ENCODE peak calls at places on chromosomes 3 and 15, in four cellular contexts. One of them, this sample, is unnamed.

GRCh38 chr3:32411442-32411841 is 19.8 kb downstream of the CMTM7 start:
- DNase-seq in NCI-H1105: no peak
- DNase-seq in fibroblast of villous mesenchyme: no peak
- DNase-seq in AG04450: no peak
- DNase-seq in this sample: no peak

GRCh38 chr3:120850326-120851295 is 57.4 kb upstream of the STXBP5L start:
- DNase-seq in NCI-H1105: no peak
- DNase-seq in fibroblast of villous mesenchyme: no peak
- DNase-seq in AG04450: no peak
- DNase-seq in this sample: no peak

GRCh38 chr3:165457096-165457495 is 260.9 kb upstream of the SLITRK3 start:
- DNase-seq in fibroblast of villous mesenchyme: no peak
- DNase-seq in NCI-H1105: no peak
- DNase-seq in AG04450: no peak
- DNase-seq in this sample: no peak

GRCh38 chr15:74614744-74615312 is 808 bp upstream of the CLK3 start:
- DNase-seq in AG04450: no peak
- DNase-seq in fibroblast of villous mesenchyme: peak
- DNase-seq in NCI-H1105: no peak
- DNase-seq in this sample: no peak

GRCh38 chr3:116148881-116149530 is 296.3 kb downstream of the LSAMP start:
- DNase-seq in fibroblast of villous mesenchyme: peak
- DNase-seq in AG04450: no peak
- DNase-seq in NCI-H1105: no peak
- DNase-seq in this sample: no peak

GRCh38 chr15:53836618-53837017 is 77.2 kb upstream of the WDR72 start:
- DNase-seq in NCI-H1105: no peak
- DNase-seq in fibroblast of villous mesenchyme: no peak
- DNase-seq in AG04450: no peak
- DNase-seq in this sample: no peak

GRCh38 chr3:72523409-72524172 is 324.7 kb downstream of the SHQ1 start:
- DNase-seq in NCI-H1105: no peak
- DNase-seq in AG04450: no peak
- DNase-seq in fibroblast of villous mesenchyme: no peak
- DNase-seq in this sample: no peak

GRCh38 chr15:42165081-42165480 is 8.6 kb upstream of the PLA2G4F start:
- DNase-seq in fibroblast of villous mesenchyme: peak
- DNase-seq in NCI-H1105: no peak
- DNase-seq in AG04450: no peak
- DNase-seq in this sample: no peak

GRCh38 chr3:36696799-36697198 is 67.6 kb downstream of the DCLK3 start:
- DNase-seq in AG04450: no peak
- DNase-seq in NCI-H1105: no peak
- DNase-seq in fibroblast of villous mesenchyme: no peak
- DNase-seq in this sample: no peak

GRCh38 chr3:13277860-13278531 is 142.1 kb downstream of the NUP210 start:
- DNase-seq in NCI-H1105: no peak
- DNase-seq in fibroblast of villous mesenchyme: no peak
- DNase-seq in AG04450: no peak
- DNase-seq in this sample: no peak

GRCh38 chr3:146818866-146819265 is 213.7 kb upstream of the PLSCR5 start:
- DNase-seq in fibroblast of villous mesenchyme: no peak
- DNase-seq in AG04450: no peak
- DNase-seq in NCI-H1105: no peak
- DNase-seq in this sample: no peak

GRCh38 chr15:43095243-43095642 is 10.6 kb downstream of the UBR1 start:
- DNase-seq in fibroblast of villous mesenchyme: peak
- DNase-seq in AG04450: no peak
- DNase-seq in NCI-H1105: no peak
- DNase-seq in this sample: no peak

GRCh38 chr3:155805204-155805801 is 775 bp downstream of the C3orf33 start:
- DNase-seq in AG04450: no peak
- DNase-seq in fibroblast of villous mesenchyme: peak
- DNase-seq in NCI-H1105: no peak
- DNase-seq in this sample: no peak

GRCh38 chr15:98753726-98754125 is 105.4 kb downstream of the IGF1R start:
- DNase-seq in fibroblast of villous mesenchyme: peak
- DNase-seq in NCI-H1105: no peak
- DNase-seq in AG04450: no peak
- DNase-seq in this sample: no peak

GRCh38 chr3:151085889-151086483 is 522 bp downstream of the MED12L start:
- DNase-seq in NCI-H1105: peak
- DNase-seq in fibroblast of villous mesenchyme: no peak
- DNase-seq in AG04450: no peak
- DNase-seq in this sample: no peak

GRCh38 chr3:48877671-48878070 is 21.0 kb downstream of the SLC25A20 start:
- DNase-seq in AG04450: no peak
- DNase-seq in fibroblast of villous mesenchyme: no peak
- DNase-seq in NCI-H1105: no peak
- DNase-seq in this sample: no peak

GRCh38 chr15:59456114-59456513 is 18.1 kb downstream of the FAM81A start:
- DNase-seq in fibroblast of villous mesenchyme: no peak
- DNase-seq in NCI-H1105: peak
- DNase-seq in AG04450: no peak
- DNase-seq in this sample: no peak

GRCh38 chr15:44015555-44015954 is 179.5 kb downstream of the FRMD5 start:
- DNase-seq in fibroblast of villous mesenchyme: no peak
- DNase-seq in NCI-H1105: no peak
- DNase-seq in AG04450: no peak
- DNase-seq in this sample: no peak

GRCh38 chr3:110938629-110939028 is 133.0 kb upstream of the NECTIN3 start:
- DNase-seq in AG04450: no peak
- DNase-seq in fibroblast of villous mesenchyme: no peak
- DNase-seq in NCI-H1105: no peak
- DNase-seq in this sample: no peak

GRCh38 chr3:65795166-65795565 is 243.6 kb downstream of the MAGI1 start:
- DNase-seq in AG04450: no peak
- DNase-seq in NCI-H1105: no peak
- DNase-seq in fibroblast of villous mesenchyme: no peak
- DNase-seq in this sample: no peak

GRCh38 chr3:71104090-71104489 is 479.4 kb downstream of the FOXP1 start:
- DNase-seq in NCI-H1105: no peak
- DNase-seq in AG04450: peak
- DNase-seq in fibroblast of villous mesenchyme: peak
- DNase-seq in this sample: no peak

GRCh38 chr3:60575726-60576272 is 675.5 kb downstream of the FHIT start:
- DNase-seq in AG04450: no peak
- DNase-seq in NCI-H1105: no peak
- DNase-seq in fibroblast of villous mesenchyme: no peak
- DNase-seq in this sample: no peak

GRCh38 chr3:38579551-38580449 is 69.7 kb downstream of the SCN5A start:
- DNase-seq in NCI-H1105: no peak
- DNase-seq in fibroblast of villous mesenchyme: no peak
- DNase-seq in AG04450: no peak
- DNase-seq in this sample: no peak

GRCh38 chr15:56732135-56732880 is 1.0 kb downstream of the ZNF280D start:
- DNase-seq in NCI-H1105: no peak
- DNase-seq in fibroblast of villous mesenchyme: peak
- DNase-seq in AG04450: no peak
- DNase-seq in this sample: no peak

GRCh38 chr15:37079726-37080125 is 20.6 kb downstream of the MEIS2 start:
- DNase-seq in AG04450: no peak
- DNase-seq in fibroblast of villous mesenchyme: peak
- DNase-seq in NCI-H1105: no peak
- DNase-seq in this sample: no peak

GRCh38 chr3:182028081-182028480 is 316.4 kb downstream of the SOX2 start:
- DNase-seq in AG04450: no peak
- DNase-seq in fibroblast of villous mesenchyme: no peak
- DNase-seq in NCI-H1105: no peak
- DNase-seq in this sample: no peak

GRCh38 chr3:23931597-23931996 is 13.5 kb upstream of the NR1D2 start:
- DNase-seq in fibroblast of villous mesenchyme: no peak
- DNase-seq in AG04450: no peak
- DNase-seq in NCI-H1105: no peak
- DNase-seq in this sample: no peak

GRCh38 chr3:57596495-57597239 is 477 bp downstream of the ARF4 start:
- DNase-seq in AG04450: peak
- DNase-seq in fibroblast of villous mesenchyme: peak
- DNase-seq in NCI-H1105: no peak
- DNase-seq in this sample: no peak

GRCh38 chr15:57283774-57284508 is 92.4 kb upstream of the CGNL1 start:
- DNase-seq in AG04450: no peak
- DNase-seq in NCI-H1105: no peak
- DNase-seq in fibroblast of villous mesenchyme: peak
- DNase-seq in this sample: no peak

GRCh38 chr3:152268501-152269422 is at the start of gene MBNL1:
- DNase-seq in AG04450: peak
- DNase-seq in NCI-H1105: peak
- DNase-seq in fibroblast of villous mesenchyme: peak
- DNase-seq in this sample: no peak

GRCh38 chr3:128787256-128788253 is 61.6 kb downstream of the RAB7A start:
- DNase-seq in AG04450: no peak
- DNase-seq in fibroblast of villous mesenchyme: peak
- DNase-seq in NCI-H1105: no peak
- DNase-seq in this sample: no peak

GRCh38 chr3:185657211-185657610 is 71.1 kb downstream of the SENP2 start:
- DNase-seq in NCI-H1105: no peak
- DNase-seq in AG04450: no peak
- DNase-seq in fibroblast of villous mesenchyme: no peak
- DNase-seq in this sample: no peak

GRCh38 chr3:71796268-71796667 is 11.3 kb upstream of the PROK2 start:
- DNase-seq in fibroblast of villous mesenchyme: no peak
- DNase-seq in AG04450: no peak
- DNase-seq in NCI-H1105: no peak
- DNase-seq in this sample: no peak

GRCh38 chr15:90869601-90870353 is 1.4 kb downstream of the FURIN start:
- DNase-seq in NCI-H1105: no peak
- DNase-seq in fibroblast of villous mesenchyme: peak
- DNase-seq in AG04450: no peak
- DNase-seq in this sample: no peak

This sample was measured in glomerular endothelial cell.